ENCODE peak calls at places on chromosome 19, in ten cellular contexts. P is progenitor cell of endocrine pancreas; Z is lower lobe of right lung; N is colonic mucosa; H is activated CD4-positive, alpha-beta T cell treated with anti-CD3 and anti-CD28 coated beads, Interleukin-2, amount 50 U/mL, for 48 hours; I is ELF-1; B is astrocyte of the spinal cord; Q is AG09319; W is NAMALWA; X is HT1080. M is an unnamed sample.

GRCh38 chr19:52648336-52648990 is 10.3 kb upstream of the ZNF83 start:
- DNase-seq in B (peak; percentile 52), H (no peak), X (no peak), Q (no peak), N (no peak), P (no peak), I (no peak), W (no peak), Z (no peak), M (no peak)

GRCh38 chr19:13974073-13974472 is 21.8 kb downstream of the DCAF15 start:
- DNase-seq in B (no peak), H (peak; percentile 44), Q (no peak), I (peak; percentile 91), P (no peak), X (no peak), W (peak; percentile 66), N (no peak), Z (no peak), M (no peak)

GRCh38 chr19:19105365-19106060 is 32.8 kb downstream of the TMEM161A start:
- DNase-seq in W (no peak), H (no peak), Q (peak; percentile 22), X (no peak), B (peak; percentile 47), N (peak; percentile 74), P (peak; percentile 42), I (no peak), Z (no peak), M (no peak)

GRCh38 chr19:42985588-42985987 is 40.7 kb downstream of the PSG11 start:
- DNase-seq in H (no peak), Z (no peak), B (no peak), Q (peak; percentile 5), I (no peak), N (no peak), W (no peak), X (no peak), P (no peak), M (no peak)

GRCh38 chr19:48819366-48819816 is 8.6 kb upstream of the BCAT2 start:
- DNase-seq in Z (peak; percentile 91), B (peak; percentile 69), W (no peak), H (no peak), X (peak; percentile 81), Q (peak; percentile 98), P (no peak), N (peak; percentile 94), I (no peak), M (peak; percentile 47)

GRCh38 chr19:1526066-1526778 is 2.3 kb downstream of the PLK5 start:
- DNase-seq in P (no peak), N (no peak), W (no peak), H (no peak), I (no peak), B (no peak), X (no peak), Z (no peak), Q (no peak), M (no peak)

GRCh38 chr19:2061936-2062729 is 11.1 kb upstream of the MKNK2 start:
- DNase-seq in Z (no peak), B (no peak), X (peak; percentile 32), I (no peak), Q (no peak), H (no peak), W (no peak), P (no peak), N (peak; percentile 46), M (no peak)

GRCh38 chr19:15330801-15331418 is 1.4 kb downstream of the BRD4 start:
- DNase-seq in P (no peak), X (no peak), B (peak; percentile 73), H (no peak), N (peak; percentile 37), I (peak; percentile 69), W (peak; percentile 53), Q (no peak), Z (no peak), M (no peak)

GRCh38 chr19:33758541-33759013 is 38.1 kb upstream of the KCTD15 start:
- DNase-seq in W (no peak), X (peak; percentile 15), B (no peak), H (no peak), P (no peak), Z (peak; percentile 68), I (peak; percentile 37), N (no peak), Q (no peak), M (no peak)

GRCh38 chr19:39498262-39499081 is at the start of gene DLL3:
- DNase-seq in H (peak; percentile 26), X (no peak), B (no peak), Z (no peak), I (no peak), N (no peak), Q (no peak), P (no peak), W (peak; percentile 89), M (peak; percentile 77)

GRCh38 chr19:11205939-11206570 is 8.7 kb upstream of the KANK2 start:
- DNase-seq in X (no peak), Z (no peak), N (no peak), W (no peak), Q (no peak), B (no peak), I (no peak), P (no peak), H (no peak), M (no peak)

GRCh38 chr19:18644144-18645034 is 7.6 kb downstream of the KLHL26 start:
- DNase-seq in Q (no peak), H (no peak), I (no peak), W (peak; percentile 40), Z (no peak), X (no peak), N (no peak), P (no peak), B (no peak), M (no peak)

GRCh38 chr19:30676990-30677679 is 305.0 kb downstream of the ZNF536 start:
- DNase-seq in I (no peak), X (no peak), H (no peak), B (no peak), W (no peak), Q (no peak), Z (no peak), P (no peak), N (no peak), M (no peak)

GRCh38 chr19:52070496-52070895 is 21.9 kb upstream of the ZNF432 start:
- DNase-seq in B (peak; percentile 41), Q (no peak), W (no peak), I (peak; percentile 15), N (no peak), P (no peak), Z (no peak), H (no peak), X (peak; percentile 84), M (no peak)

GRCh38 chr19:32718286-32718685 is 1.3 kb upstream of the TDRD12 start:
- DNase-seq in I (peak; percentile 28), H (no peak), N (no peak), W (no peak), X (no peak), Q (no peak), B (no peak), Z (no peak), P (no peak), M (no peak)

GRCh38 chr19:7602240-7602934 is 6.7 kb downstream of the CAMSAP3 start:
- DNase-seq in B (no peak), I (no peak), H (no peak), N (no peak), X (no peak), P (no peak), Q (no peak), W (no peak), Z (peak; percentile 74), M (no peak)

GRCh38 chr19:17841810-17842662 is 5.7 kb downstream of the JAK3 start:
- DNase-seq in Z (peak; percentile 54), W (peak; percentile 81), P (peak; percentile 50), B (peak; percentile 82), I (peak; percentile 97), Q (peak; percentile 69), H (peak; percentile 80), N (peak; percentile 91), X (no peak), M (peak; percentile 25)

GRCh38 chr19:35901854-35902661 is at the start of gene HCST:
- DNase-seq in B (peak; percentile 5), I (no peak), P (no peak), W (peak; percentile 80), X (no peak), N (no peak), H (peak; percentile 45), Q (no peak), Z (peak; percentile 45), M (no peak)

GRCh38 chr19:49017666-49018351 is 918 bp upstream of the LHB start:
- DNase-seq in P (peak; percentile 59), Z (peak; percentile 67), X (no peak), I (peak; percentile 86), B (peak; percentile 57), W (peak; percentile 79), N (peak; percentile 43), Q (no peak), H (peak; percentile 69), M (no peak)

GRCh38 chr19:42270346-42271044 is 1.4 kb downstream of the CIC start:
- DNase-seq in N (peak; percentile 55), X (peak; percentile 89), B (peak; percentile 71), H (peak; percentile 78), I (no peak), Z (peak; percentile 81), W (peak; percentile 57), P (no peak), Q (peak; percentile 67), M (no peak)

GRCh38 chr19:10852098-10852800 is 4.0 kb downstream of the C19orf38 start:
- DNase-seq in X (peak; percentile 66), B (peak; percentile 48), Z (no peak), I (no peak), Q (no peak), P (no peak), N (no peak), W (no peak), H (no peak), M (no peak)

GRCh38 chr19:18300930-18301717 is 19.7 kb upstream of the JUND start:
- DNase-seq in W (no peak), N (peak; percentile 71), B (peak; percentile 47), H (no peak), P (no peak), X (peak; percentile 68), I (peak; percentile 73), Q (no peak), Z (peak; percentile 83), M (no peak)

GRCh38 chr19:49110567-49110966 is 3.6 kb upstream of the LIN7B start:
- DNase-seq in N (no peak), I (no peak), H (no peak), Q (no peak), B (peak; percentile 41), P (no peak), W (no peak), Z (no peak), X (no peak), M (no peak)

GRCh38 chr19:13946414-13946813 is 5.9 kb upstream of the DCAF15 start:
- DNase-seq in H (no peak), B (no peak), I (no peak), Z (no peak), W (no peak), X (no peak), P (no peak), N (no peak), Q (no peak), M (no peak)

GRCh38 chr19:51809787-51810186 is 14.8 kb downstream of the FPR3 start:
- DNase-seq in W (no peak), H (no peak), N (no peak), I (no peak), Z (no peak), B (no peak), X (no peak), P (no peak), Q (no peak), M (no peak)

GRCh38 chr19:53982056-53982455 is 9.4 kb upstream of the CACNG6 start:
- DNase-seq in Q (no peak), H (no peak), P (peak; percentile 24), Z (no peak), N (no peak), W (no peak), B (no peak), I (peak; percentile 52), X (no peak), M (no peak)

GRCh38 chr19:7415163-7415856 is 66.6 kb downstream of the ARHGEF18 start:
- DNase-seq in P (no peak), Q (peak; percentile 48), H (no peak), W (no peak), X (no peak), I (no peak), B (peak; percentile 63), N (peak; percentile 27), Z (peak; percentile 61), M (no peak)

GRCh38 chr19:15595069-15595468 is 19.9 kb upstream of the CYP4F8 start:
- DNase-seq in B (no peak), N (no peak), H (no peak), Q (no peak), P (no peak), Z (no peak), X (no peak), W (no peak), I (no peak), M (no peak)

M was measured in NCI-H2107.